ENCODE peak calls at places on chromosome 10, in nine cellular contexts. F, K, V, N, H, Q, L, S and Z are unnamed samples.

GRCh38 chr10:129481641-129482040 is 14.6 kb downstream of the MGMT start:
- DNase-seq in F (no peak), K (no peak), V (no peak), N (no peak), H (no peak), Q (no peak), L (no peak), S (no peak), Z (no peak)

GRCh38 chr10:77586719-77587423 is 50.7 kb downstream of the KCNMA1 start:
- DNase-seq in F (no peak), K (no peak), V (no peak), N (no peak), H (peak), Q (no peak), L (no peak), S (no peak), Z (no peak)

GRCh38 chr10:35420044-35420443 is 83.7 kb downstream of the CCNY start:
- DNase-seq in F (no peak), K (no peak), V (no peak), N (no peak), H (no peak), Q (no peak), L (no peak), S (no peak), Z (no peak)

GRCh38 chr10:77801474-77802238 is 124.9 kb downstream of the DLG5 start:
- DNase-seq in F (no peak), K (peak), V (no peak), N (no peak), H (no peak), Q (no peak), L (no peak), S (no peak), Z (peak)

GRCh38 chr10:130372222-130372621 is 236.0 kb downstream of the GLRX3 start:
- DNase-seq in F (no peak), K (no peak), V (no peak), N (no peak), H (no peak), Q (no peak), L (no peak), S (no peak), Z (no peak)

GRCh38 chr10:130044067-130045061 is 66.3 kb downstream of the C10orf143 start:
- DNase-seq in F (no peak), K (no peak), V (no peak), N (no peak), H (no peak), Q (no peak), L (no peak), S (no peak), Z (no peak)

GRCh38 chr10:101207026-101207425 is 22.2 kb downstream of the LBX1 start:
- DNase-seq in F (no peak), K (no peak), V (no peak), N (no peak), H (no peak), Q (no peak), L (no peak), S (no peak), Z (no peak)

GRCh38 chr10:133139561-133140065 is 20.4 kb upstream of the KNDC1 start:
- DNase-seq in F (no peak), K (peak), V (peak), N (no peak), H (no peak), Q (no peak), L (no peak), S (no peak), Z (no peak)

GRCh38 chr10:126905776-126906703 is 812 bp downstream of the DOCK1 start:
- DNase-seq in F (peak), K (no peak), V (peak), N (no peak), H (no peak), Q (no peak), L (no peak), S (no peak), Z (no peak)

GRCh38 chr10:93437946-93438795 is 44.0 kb downstream of the MYOF start:
- DNase-seq in F (no peak), K (no peak), V (no peak), N (no peak), H (no peak), Q (no peak), L (no peak), S (no peak), Z (no peak)

GRCh38 chr10:111130471-111130870 is 53.6 kb downstream of the ADRA2A start:
- DNase-seq in F (no peak), K (no peak), V (no peak), N (no peak), H (no peak), Q (no peak), L (no peak), S (no peak), Z (no peak)

GRCh38 chr10:97737770-97738265 is 890 bp downstream of the ZFYVE27 start:
- DNase-seq in F (no peak), K (no peak), V (no peak), N (no peak), H (no peak), Q (no peak), L (no peak), S (no peak), Z (no peak)

GRCh38 chr10:132425029-132425758 is 28.2 kb downstream of the PWWP2B start:
- DNase-seq in F (no peak), K (no peak), V (no peak), N (no peak), H (no peak), Q (no peak), L (no peak), S (no peak), Z (no peak)

GRCh38 chr10:110569120-110569519 is 1.6 kb downstream of the SMC3 start:
- DNase-seq in F (no peak), K (no peak), V (no peak), N (no peak), H (no peak), Q (no peak), L (no peak), S (no peak), Z (no peak)

GRCh38 chr10:62769574-62770242 is 34.8 kb upstream of the ADO start:
- DNase-seq in F (no peak), K (no peak), V (no peak), N (no peak), H (no peak), Q (no peak), L (no peak), S (no peak), Z (no peak)

GRCh38 chr10:127018298-127018650 is 113.0 kb downstream of the DOCK1 start:
- DNase-seq in F (no peak), K (no peak), V (no peak), N (no peak), H (no peak), Q (no peak), L (no peak), S (no peak), Z (no peak)

GRCh38 chr10:47206449-47207279 is 93.3 kb upstream of the GDF10 start:
- DNase-seq in F (no peak), K (no peak), V (no peak), N (no peak), H (peak), Q (no peak), L (no peak), S (no peak), Z (no peak)

GRCh38 chr10:63236113-63236935 is 103.2 kb downstream of the NRBF2 start:
- DNase-seq in F (no peak), K (no peak), V (peak), N (peak), H (no peak), Q (no peak), L (peak), S (no peak), Z (no peak)